ENCODE peak calls at places on chromosome 4, in nine cellular contexts. One of them, this sample, is unnamed.

GRCh38 chr4:102760645-102761477 is at the start of gene MANBA:
- DNase-seq in stomach: peak
- DNase-seq in astrocyte: peak
- DNase-seq in NCI-H524 treated with DMSO at 0.1 percent for 48 hours: peak
- DNase-seq in GM23248: peak
- DNase-seq in ovary: peak
- DNase-seq in ELR: peak
- DNase-seq in activated T-cell treated with anti-CD3 and anti-CD28 coated beads for 24 hours: peak
- DNase-seq in NCI-H510A treated with DMSO at 0.1 percent for 48 hours: peak
- DNase-seq in this sample: peak

GRCh38 chr4:40720931-40721330 is 28.8 kb upstream of the NSUN7 start:
- DNase-seq in stomach: no peak
- DNase-seq in astrocyte: no peak
- DNase-seq in NCI-H524 treated with DMSO at 0.1 percent for 48 hours: no peak
- DNase-seq in GM23248: no peak
- DNase-seq in ovary: no peak
- DNase-seq in ELR: no peak
- DNase-seq in activated T-cell treated with anti-CD3 and anti-CD28 coated beads for 24 hours: no peak
- DNase-seq in NCI-H510A treated with DMSO at 0.1 percent for 48 hours: no peak
- DNase-seq in this sample: no peak

GRCh38 chr4:94669672-94670664 is 87.8 kb upstream of the BMPR1B start:
- DNase-seq in stomach: no peak
- DNase-seq in astrocyte: no peak
- DNase-seq in NCI-H524 treated with DMSO at 0.1 percent for 48 hours: no peak
- DNase-seq in GM23248: no peak
- DNase-seq in ovary: no peak
- DNase-seq in ELR: no peak
- DNase-seq in activated T-cell treated with anti-CD3 and anti-CD28 coated beads for 24 hours: no peak
- DNase-seq in NCI-H510A treated with DMSO at 0.1 percent for 48 hours: no peak
- DNase-seq in this sample: no peak

GRCh38 chr4:3201718-3202702 is 46.9 kb upstream of the MSANTD1 start:
- DNase-seq in stomach: peak
- DNase-seq in astrocyte: peak
- DNase-seq in NCI-H524 treated with DMSO at 0.1 percent for 48 hours: no peak
- DNase-seq in GM23248: peak
- DNase-seq in ovary: no peak
- DNase-seq in ELR: peak
- DNase-seq in activated T-cell treated with anti-CD3 and anti-CD28 coated beads for 24 hours: peak
- DNase-seq in NCI-H510A treated with DMSO at 0.1 percent for 48 hours: no peak
- DNase-seq in this sample: no peak

GRCh38 chr4:7007944-7008343 is 35.2 kb upstream of the TADA2B start:
- DNase-seq in stomach: no peak
- DNase-seq in astrocyte: no peak
- DNase-seq in NCI-H524 treated with DMSO at 0.1 percent for 48 hours: no peak
- DNase-seq in GM23248: no peak
- DNase-seq in ovary: no peak
- DNase-seq in ELR: no peak
- DNase-seq in activated T-cell treated with anti-CD3 and anti-CD28 coated beads for 24 hours: no peak
- DNase-seq in NCI-H510A treated with DMSO at 0.1 percent for 48 hours: no peak
- DNase-seq in this sample: no peak

GRCh38 chr4:141501395-141501794 is 135.0 kb upstream of the IL15 start:
- DNase-seq in stomach: no peak
- DNase-seq in astrocyte: no peak
- DNase-seq in NCI-H524 treated with DMSO at 0.1 percent for 48 hours: no peak
- DNase-seq in GM23248: peak
- DNase-seq in ovary: no peak
- DNase-seq in ELR: no peak
- DNase-seq in activated T-cell treated with anti-CD3 and anti-CD28 coated beads for 24 hours: no peak
- DNase-seq in NCI-H510A treated with DMSO at 0.1 percent for 48 hours: no peak
- DNase-seq in this sample: no peak

GRCh38 chr4:99821918-99822503 is 5.4 kb downstream of the DAPP1 start:
- DNase-seq in stomach: no peak
- DNase-seq in astrocyte: no peak
- DNase-seq in NCI-H524 treated with DMSO at 0.1 percent for 48 hours: no peak
- DNase-seq in GM23248: no peak
- DNase-seq in ovary: no peak
- DNase-seq in ELR: no peak
- DNase-seq in activated T-cell treated with anti-CD3 and anti-CD28 coated beads for 24 hours: no peak
- DNase-seq in NCI-H510A treated with DMSO at 0.1 percent for 48 hours: no peak
- DNase-seq in this sample: no peak

GRCh38 chr4:148397771-148398170 is 44.4 kb downstream of the NR3C2 start:
- DNase-seq in stomach: no peak
- DNase-seq in astrocyte: no peak
- DNase-seq in NCI-H524 treated with DMSO at 0.1 percent for 48 hours: no peak
- DNase-seq in GM23248: no peak
- DNase-seq in ovary: no peak
- DNase-seq in ELR: no peak
- DNase-seq in activated T-cell treated with anti-CD3 and anti-CD28 coated beads for 24 hours: no peak
- DNase-seq in NCI-H510A treated with DMSO at 0.1 percent for 48 hours: no peak
- DNase-seq in this sample: no peak

GRCh38 chr4:152957437-152958185 is 21.5 kb downstream of the FHDC1 start:
- DNase-seq in stomach: peak
- DNase-seq in astrocyte: no peak
- DNase-seq in NCI-H524 treated with DMSO at 0.1 percent for 48 hours: no peak
- DNase-seq in GM23248: no peak
- DNase-seq in ovary: no peak
- DNase-seq in ELR: no peak
- DNase-seq in activated T-cell treated with anti-CD3 and anti-CD28 coated beads for 24 hours: no peak
- DNase-seq in NCI-H510A treated with DMSO at 0.1 percent for 48 hours: no peak
- DNase-seq in this sample: no peak

GRCh38 chr4:151362404-151363164 is 37.2 kb upstream of the SH3D19 start:
- DNase-seq in stomach: peak
- DNase-seq in astrocyte: peak
- DNase-seq in NCI-H524 treated with DMSO at 0.1 percent for 48 hours: no peak
- DNase-seq in GM23248: peak
- DNase-seq in ovary: peak
- DNase-seq in ELR: peak
- DNase-seq in activated T-cell treated with anti-CD3 and anti-CD28 coated beads for 24 hours: peak
- DNase-seq in NCI-H510A treated with DMSO at 0.1 percent for 48 hours: peak
- DNase-seq in this sample: peak

GRCh38 chr4:4430492-4431195 is 43.7 kb downstream of the NSG1 start:
- DNase-seq in stomach: no peak
- DNase-seq in astrocyte: peak
- DNase-seq in NCI-H524 treated with DMSO at 0.1 percent for 48 hours: peak
- DNase-seq in GM23248: peak
- DNase-seq in ovary: no peak
- DNase-seq in ELR: peak
- DNase-seq in activated T-cell treated with anti-CD3 and anti-CD28 coated beads for 24 hours: peak
- DNase-seq in NCI-H510A treated with DMSO at 0.1 percent for 48 hours: peak
- DNase-seq in this sample: no peak

This sample was measured in breast epithelium.